ENCODE peak calls at places on chromosomes 12 and 14, in six cellular contexts. E, T, R, W, X and F are unnamed samples.

GRCh38 chr14:92532490-92533163 is 19.0 kb downstream of the RIN3 start:
- DNase-seq in W (no peak), E (no peak), R (no peak), X (peak), T (no peak), F (no peak)

GRCh38 chr14:103286968-103287850 is 46.8 kb upstream of the EIF5 start:
- DNase-seq in R (no peak), X (no peak), W (no peak), E (no peak), T (no peak), F (no peak)

GRCh38 chr14:29734732-29735131 is 192.9 kb downstream of the PRKD1 start:
- DNase-seq in R (no peak), T (no peak), X (no peak), W (no peak), E (no peak), F (no peak)

GRCh38 chr14:50425816-50426215 is 29.1 kb upstream of the CDKL1 start:
- DNase-seq in W (no peak), X (no peak), T (no peak), R (no peak), E (no peak), F (peak)

GRCh38 chr12:33253123-33253522 is 186.5 kb downstream of the SYT10 start:
- DNase-seq in E (no peak), X (no peak), W (no peak), R (no peak), T (no peak), F (no peak)

GRCh38 chr14:104843442-104844305 is 21.4 kb upstream of the CEP170B start:
- DNase-seq in T (no peak), W (no peak), R (no peak), X (peak), E (no peak), F (no peak)

GRCh38 chr12:25025260-25025659 is 76.4 kb upstream of the BCAT1 start:
- DNase-seq in X (no peak), E (no peak), T (no peak), R (no peak), W (no peak), F (no peak)

GRCh38 chr12:109650808-109651207 is 62.8 kb upstream of the FAM222A start:
- DNase-seq in X (no peak), T (no peak), E (no peak), R (no peak), W (no peak), F (no peak)

GRCh38 chr14:52961060-52961639 is 10.3 kb upstream of the FERMT2 start:
- DNase-seq in E (no peak), T (peak), W (peak), X (peak), R (peak), F (peak)

GRCh38 chr12:122886851-122887816 is 8.8 kb downstream of the VPS37B start:
- DNase-seq in X (peak), R (no peak), W (no peak), T (no peak), E (no peak), F (no peak)

GRCh38 chr14:24238123-24238522 is 4.3 kb downstream of the TINF2 start:
- DNase-seq in T (no peak), E (no peak), X (no peak), W (no peak), R (no peak), F (no peak)

GRCh38 chr12:58703911-58704310 is 216.4 kb downstream of the LRIG3 start:
- DNase-seq in E (no peak), T (no peak), R (no peak), W (no peak), X (no peak), F (no peak)

GRCh38 chr12:53234236-53234635 is 2.2 kb upstream of the RARG start:
- DNase-seq in X (no peak), R (no peak), E (no peak), T (no peak), W (no peak), F (no peak)

GRCh38 chr12:131863711-131864396 is 30.6 kb upstream of the ULK1 start:
- DNase-seq in R (no peak), X (peak), W (no peak), E (no peak), T (no peak), F (no peak)

GRCh38 chr12:30795660-30796507 is 41.1 kb upstream of the CAPRIN2 start:
- DNase-seq in X (peak), T (peak), R (no peak), W (peak), E (peak), F (no peak)

GRCh38 chr12:89768586-89769482 is 60.2 kb upstream of the ATP2B1 start:
- DNase-seq in X (no peak), T (no peak), R (peak), W (no peak), E (no peak), F (peak)

GRCh38 chr14:70289138-70289537 is 70.3 kb downstream of the COX16 start:
- DNase-seq in E (no peak), T (no peak), W (no peak), R (peak), X (no peak), F (no peak)

GRCh38 chr12:8038659-8039114 is 6.2 kb downstream of the FOXJ2 start:
- DNase-seq in T (no peak), X (no peak), E (no peak), R (no peak), W (no peak), F (no peak)

GRCh38 chr12:73067616-73068015 is 795.4 kb downstream of the TRHDE start:
- DNase-seq in W (no peak), X (no peak), R (no peak), T (no peak), E (no peak), F (no peak)